ENCODE peak calls at places on chromosomes 16 and 17, in four cellular contexts. P, I, G and F are unnamed samples.

GRCh38 chr17:38922538-38923291 is 2.7 kb upstream of the LASP1NB start:
- DNase-seq in G (peak), P (no peak), I (no peak), F (no peak)

GRCh38 chr17:34623856-34624766 is 44.7 kb downstream of the TMEM132E start:
- DNase-seq in P (no peak), I (no peak), G (no peak), F (no peak)

GRCh38 chr17:6323626-6324356 is 111.1 kb downstream of the AIPL1 start:
- DNase-seq in I (no peak), P (no peak), G (no peak), F (no peak)

GRCh38 chr17:27861979-27862378 is 31.2 kb downstream of the LYRM9 start:
- DNase-seq in I (no peak), P (no peak), G (no peak), F (no peak)

GRCh38 chr16:868386-868755 is 67.8 kb upstream of the GNG13 start:
- DNase-seq in G (no peak), P (no peak), I (no peak), F (no peak)

GRCh38 chr16:12095275-12096161 is 119.0 kb downstream of the SNX29 start:
- DNase-seq in I (peak), P (no peak), G (peak), F (peak)

GRCh38 chr17:75241502-75241901 is 19.9 kb downstream of the GGA3 start:
- DNase-seq in P (no peak), G (no peak), I (no peak), F (no peak)

GRCh38 chr17:75142236-75142971 is 10.9 kb upstream of the NT5C start:
- DNase-seq in I (no peak), G (no peak), P (no peak), F (no peak)

GRCh38 chr17:49076575-49077384 is 55.8 kb upstream of the B4GALNT2 start:
- DNase-seq in I (no peak), P (no peak), G (no peak), F (no peak)

GRCh38 chr17:51857052-51857593 is 301.4 kb downstream of the CA10 start:
- DNase-seq in I (no peak), G (peak), P (no peak), F (no peak)

GRCh38 chr17:79033046-79033616 is 9.2 kb downstream of the C1QTNF1 start:
- DNase-seq in I (no peak), G (no peak), P (no peak), F (no peak)

GRCh38 chr17:39036009-39036408 is 68.8 kb upstream of the FBXO47 start:
- DNase-seq in G (no peak), I (no peak), P (no peak), F (no peak)

GRCh38 chr17:29145289-29146058 is 34.7 kb downstream of the MYO18A start:
- DNase-seq in G (peak), P (no peak), I (peak), F (no peak)

GRCh38 chr16:67109407-67110135 is at the start of gene PHAF1:
- DNase-seq in I (peak), G (peak), P (peak), F (peak)

GRCh38 chr17:38510424-38511125 is 82.3 kb downstream of the ARHGAP23 start:
- DNase-seq in I (no peak), G (no peak), P (no peak), F (peak)

GRCh38 chr17:58487589-58488427 is at the start of gene HSF5:
- DNase-seq in P (no peak), I (peak), G (no peak), F (no peak)

GRCh38 chr17:79803997-79804855 is 7.3 kb upstream of the CBX8 start:
- DNase-seq in P (peak), I (no peak), G (no peak), F (no peak)